ENCODE peak calls at places on chromosomes 2 and 18, in six cellular contexts. U, V, J, N, R and L are unnamed samples.

GRCh38 chr18:12238861-12239260 is 15.3 kb upstream of the CIDEA start:
- DNase-seq in U (no peak), V (no peak), J (no peak), N (no peak), R (no peak), L (no peak)

GRCh38 chr2:71505086-71505769 is 51.9 kb downstream of the DYSF start:
- DNase-seq in U (no peak), V (no peak), J (no peak), N (no peak), R (peak), L (no peak)

GRCh38 chr2:62302763-62303435 is 107.0 kb downstream of the B3GNT2 start:
- DNase-seq in U (no peak), V (no peak), J (no peak), N (no peak), R (no peak), L (no peak)

GRCh38 chr2:184906709-184907108 is 308.4 kb downstream of the ZNF804A start:
- DNase-seq in U (no peak), V (no peak), J (no peak), N (no peak), R (no peak), L (no peak)

GRCh38 chr2:15316370-15316814 is 244.7 kb downstream of the NBAS start:
- DNase-seq in U (no peak), V (peak), J (peak), N (peak), R (no peak), L (peak)

GRCh38 chr2:14567561-14567960 is 65.0 kb upstream of the LRATD1 start:
- DNase-seq in U (no peak), V (no peak), J (peak), N (no peak), R (no peak), L (no peak)

GRCh38 chr2:221649045-221649444 is 76.9 kb upstream of the EPHA4 start:
- DNase-seq in U (no peak), V (no peak), J (peak), N (no peak), R (peak), L (no peak)

GRCh38 chr2:128350736-128351135 is 32.1 kb upstream of the HS6ST1 start:
- DNase-seq in U (no peak), V (no peak), J (no peak), N (no peak), R (no peak), L (no peak)

GRCh38 chr18:46759885-46760284 is 3.0 kb upstream of the ST8SIA5 start:
- DNase-seq in U (no peak), V (no peak), J (no peak), N (no peak), R (no peak), L (no peak)